ENCODE peak calls at places on chromosomes 3 and 15, in ten cellular contexts. One of them, this sample, is unnamed.

GRCh38 chr15:41891946-41892345 is 1.9 kb downstream of the SPTBN5 start:
- DNase-seq in dorsolateral prefrontal cortex: no peak
- DNase-seq in activated T-cell treated with anti-CD3 and anti-CD28 coated beads for 1 hour: no peak
- DNase-seq in HEK293T: no peak
- DNase-seq in nucleus accumbens: no peak
- DNase-seq in HS-5: no peak
- DNase-seq in GF-D8: no peak
- DNase-seq in coronary artery: no peak
- DNase-seq in GM03348: no peak
- DNase-seq in cardiac muscle cell: no peak
- DNase-seq in this sample: no peak

GRCh38 chr3:186025161-186025560 is 83.7 kb downstream of the ETV5 start:
- DNase-seq in activated T-cell treated with anti-CD3 and anti-CD28 coated beads for 1 hour: no peak
- DNase-seq in cardiac muscle cell: no peak
- DNase-seq in coronary artery: no peak
- DNase-seq in dorsolateral prefrontal cortex: no peak
- DNase-seq in HEK293T: no peak
- DNase-seq in HS-5: peak
- DNase-seq in GF-D8: no peak
- DNase-seq in nucleus accumbens: no peak
- DNase-seq in GM03348: no peak
- DNase-seq in this sample: no peak

GRCh38 chr3:158167737-158168469 is 58.0 kb downstream of the RSRC1 start:
- DNase-seq in GM03348: peak
- DNase-seq in nucleus accumbens: no peak
- DNase-seq in coronary artery: no peak
- DNase-seq in cardiac muscle cell: no peak
- DNase-seq in activated T-cell treated with anti-CD3 and anti-CD28 coated beads for 1 hour: no peak
- DNase-seq in dorsolateral prefrontal cortex: no peak
- DNase-seq in HS-5: peak
- DNase-seq in GF-D8: peak
- DNase-seq in HEK293T: peak
- DNase-seq in this sample: no peak

GRCh38 chr3:154932633-154933032 is 147.5 kb upstream of the MME start:
- DNase-seq in GM03348: no peak
- DNase-seq in dorsolateral prefrontal cortex: no peak
- DNase-seq in HEK293T: no peak
- DNase-seq in coronary artery: no peak
- DNase-seq in HS-5: no peak
- DNase-seq in cardiac muscle cell: no peak
- DNase-seq in GF-D8: no peak
- DNase-seq in nucleus accumbens: no peak
- DNase-seq in activated T-cell treated with anti-CD3 and anti-CD28 coated beads for 1 hour: no peak
- DNase-seq in this sample: no peak

GRCh38 chr3:121436074-121436473 is 109.7 kb downstream of the POLQ start:
- DNase-seq in nucleus accumbens: no peak
- DNase-seq in GM03348: no peak
- DNase-seq in dorsolateral prefrontal cortex: no peak
- DNase-seq in GF-D8: no peak
- DNase-seq in cardiac muscle cell: no peak
- DNase-seq in HS-5: no peak
- DNase-seq in activated T-cell treated with anti-CD3 and anti-CD28 coated beads for 1 hour: no peak
- DNase-seq in HEK293T: no peak
- DNase-seq in coronary artery: no peak
- DNase-seq in this sample: no peak

GRCh38 chr3:45320986-45321385 is 67.4 kb upstream of the LARS2 start:
- DNase-seq in GF-D8: no peak
- DNase-seq in coronary artery: peak
- DNase-seq in nucleus accumbens: no peak
- DNase-seq in HEK293T: no peak
- DNase-seq in GM03348: no peak
- DNase-seq in activated T-cell treated with anti-CD3 and anti-CD28 coated beads for 1 hour: no peak
- DNase-seq in HS-5: no peak
- DNase-seq in cardiac muscle cell: no peak
- DNase-seq in dorsolateral prefrontal cortex: no peak
- DNase-seq in this sample: no peak

GRCh38 chr3:181265750-181266333 is 276.3 kb upstream of the DNAJC19 start:
- DNase-seq in coronary artery: no peak
- DNase-seq in GM03348: no peak
- DNase-seq in HEK293T: no peak
- DNase-seq in cardiac muscle cell: no peak
- DNase-seq in HS-5: peak
- DNase-seq in nucleus accumbens: no peak
- DNase-seq in GF-D8: no peak
- DNase-seq in activated T-cell treated with anti-CD3 and anti-CD28 coated beads for 1 hour: no peak
- DNase-seq in dorsolateral prefrontal cortex: no peak
- DNase-seq in this sample: no peak

GRCh38 chr15:91208366-91208765 is 108.3 kb downstream of the SV2B start:
- DNase-seq in GM03348: no peak
- DNase-seq in HS-5: no peak
- DNase-seq in coronary artery: no peak
- DNase-seq in GF-D8: no peak
- DNase-seq in cardiac muscle cell: no peak
- DNase-seq in nucleus accumbens: no peak
- DNase-seq in HEK293T: no peak
- DNase-seq in dorsolateral prefrontal cortex: no peak
- DNase-seq in activated T-cell treated with anti-CD3 and anti-CD28 coated beads for 1 hour: no peak
- DNase-seq in this sample: no peak

GRCh38 chr3:117278424-117279190 is 569.0 kb downstream of the TUSC7 start:
- DNase-seq in HEK293T: peak
- DNase-seq in coronary artery: no peak
- DNase-seq in activated T-cell treated with anti-CD3 and anti-CD28 coated beads for 1 hour: no peak
- DNase-seq in cardiac muscle cell: no peak
- DNase-seq in GF-D8: no peak
- DNase-seq in nucleus accumbens: no peak
- DNase-seq in GM03348: peak
- DNase-seq in dorsolateral prefrontal cortex: no peak
- DNase-seq in HS-5: no peak
- DNase-seq in this sample: no peak

GRCh38 chr3:141431411-141432378 is 55.1 kb upstream of the RASA2 start:
- DNase-seq in cardiac muscle cell: no peak
- DNase-seq in dorsolateral prefrontal cortex: no peak
- DNase-seq in activated T-cell treated with anti-CD3 and anti-CD28 coated beads for 1 hour: no peak
- DNase-seq in HS-5: no peak
- DNase-seq in HEK293T: no peak
- DNase-seq in nucleus accumbens: peak
- DNase-seq in GF-D8: no peak
- DNase-seq in coronary artery: no peak
- DNase-seq in GM03348: no peak
- DNase-seq in this sample: peak

GRCh38 chr3:48268936-48269551 is 28.1 kb downstream of the ZNF589 start:
- DNase-seq in activated T-cell treated with anti-CD3 and anti-CD28 coated beads for 1 hour: no peak
- DNase-seq in HS-5: no peak
- DNase-seq in dorsolateral prefrontal cortex: no peak
- DNase-seq in cardiac muscle cell: no peak
- DNase-seq in GF-D8: no peak
- DNase-seq in nucleus accumbens: no peak
- DNase-seq in GM03348: no peak
- DNase-seq in HEK293T: no peak
- DNase-seq in coronary artery: no peak
- DNase-seq in this sample: no peak

GRCh38 chr3:94118390-94118789 is 55.5 kb downstream of the NSUN3 start:
- DNase-seq in coronary artery: no peak
- DNase-seq in nucleus accumbens: no peak
- DNase-seq in HS-5: no peak
- DNase-seq in HEK293T: no peak
- DNase-seq in dorsolateral prefrontal cortex: no peak
- DNase-seq in cardiac muscle cell: no peak
- DNase-seq in activated T-cell treated with anti-CD3 and anti-CD28 coated beads for 1 hour: no peak
- DNase-seq in GF-D8: no peak
- DNase-seq in GM03348: no peak
- DNase-seq in this sample: no peak

GRCh38 chr3:126558336-126559071 is at the start of gene C3orf22:
- DNase-seq in dorsolateral prefrontal cortex: no peak
- DNase-seq in activated T-cell treated with anti-CD3 and anti-CD28 coated beads for 1 hour: no peak
- DNase-seq in HS-5: no peak
- DNase-seq in GM03348: peak
- DNase-seq in nucleus accumbens: no peak
- DNase-seq in coronary artery: peak
- DNase-seq in HEK293T: no peak
- DNase-seq in cardiac muscle cell: no peak
- DNase-seq in GF-D8: no peak
- DNase-seq in this sample: peak

GRCh38 chr3:33875680-33876079 is 77.2 kb downstream of the PDCD6IP start:
- DNase-seq in HEK293T: no peak
- DNase-seq in activated T-cell treated with anti-CD3 and anti-CD28 coated beads for 1 hour: no peak
- DNase-seq in GF-D8: no peak
- DNase-seq in HS-5: no peak
- DNase-seq in GM03348: no peak
- DNase-seq in dorsolateral prefrontal cortex: no peak
- DNase-seq in coronary artery: no peak
- DNase-seq in cardiac muscle cell: no peak
- DNase-seq in nucleus accumbens: no peak
- DNase-seq in this sample: no peak

GRCh38 chr15:84079885-84080777 is 155.4 kb upstream of the GOLGA6L4 start:
- DNase-seq in cardiac muscle cell: peak
- DNase-seq in activated T-cell treated with anti-CD3 and anti-CD28 coated beads for 1 hour: peak
- DNase-seq in coronary artery: no peak
- DNase-seq in GF-D8: no peak
- DNase-seq in HEK293T: peak
- DNase-seq in dorsolateral prefrontal cortex: peak
- DNase-seq in HS-5: no peak
- DNase-seq in GM03348: peak
- DNase-seq in nucleus accumbens: peak
- DNase-seq in this sample: peak

GRCh38 chr15:54212635-54213034 is 234.4 kb downstream of the UNC13C start:
- DNase-seq in activated T-cell treated with anti-CD3 and anti-CD28 coated beads for 1 hour: no peak
- DNase-seq in dorsolateral prefrontal cortex: no peak
- DNase-seq in GF-D8: no peak
- DNase-seq in HS-5: no peak
- DNase-seq in nucleus accumbens: no peak
- DNase-seq in coronary artery: no peak
- DNase-seq in cardiac muscle cell: no peak
- DNase-seq in GM03348: no peak
- DNase-seq in HEK293T: no peak
- DNase-seq in this sample: no peak

GRCh38 chr3:2839886-2840285 is 270.3 kb downstream of the IL5RA start:
- DNase-seq in coronary artery: no peak
- DNase-seq in HEK293T: no peak
- DNase-seq in cardiac muscle cell: no peak
- DNase-seq in dorsolateral prefrontal cortex: no peak
- DNase-seq in nucleus accumbens: no peak
- DNase-seq in HS-5: no peak
- DNase-seq in GF-D8: no peak
- DNase-seq in activated T-cell treated with anti-CD3 and anti-CD28 coated beads for 1 hour: no peak
- DNase-seq in GM03348: no peak
- DNase-seq in this sample: no peak

GRCh38 chr15:86300371-86301106 is 220.9 kb downstream of the AGBL1 start:
- DNase-seq in coronary artery: no peak
- DNase-seq in nucleus accumbens: peak
- DNase-seq in dorsolateral prefrontal cortex: no peak
- DNase-seq in activated T-cell treated with anti-CD3 and anti-CD28 coated beads for 1 hour: no peak
- DNase-seq in cardiac muscle cell: no peak
- DNase-seq in GF-D8: no peak
- DNase-seq in HS-5: peak
- DNase-seq in HEK293T: no peak
- DNase-seq in GM03348: no peak
- DNase-seq in this sample: peak

GRCh38 chr3:171658801-171659200 is 151.5 kb downstream of the PLD1 start:
- DNase-seq in cardiac muscle cell: no peak
- DNase-seq in coronary artery: no peak
- DNase-seq in HEK293T: no peak
- DNase-seq in GM03348: peak
- DNase-seq in activated T-cell treated with anti-CD3 and anti-CD28 coated beads for 1 hour: no peak
- DNase-seq in GF-D8: no peak
- DNase-seq in nucleus accumbens: no peak
- DNase-seq in HS-5: no peak
- DNase-seq in dorsolateral prefrontal cortex: no peak
- DNase-seq in this sample: no peak

GRCh38 chr3:170506556-170506955 is 79.3 kb downstream of the SLC7A14 start:
- DNase-seq in cardiac muscle cell: peak
- DNase-seq in coronary artery: no peak
- DNase-seq in GM03348: peak
- DNase-seq in GF-D8: no peak
- DNase-seq in nucleus accumbens: no peak
- DNase-seq in HS-5: no peak
- DNase-seq in dorsolateral prefrontal cortex: no peak
- DNase-seq in HEK293T: no peak
- DNase-seq in activated T-cell treated with anti-CD3 and anti-CD28 coated beads for 1 hour: no peak
- DNase-seq in this sample: no peak

GRCh38 chr3:45105855-45106655 is 40.1 kb downstream of the CDCP1 start:
- DNase-seq in HEK293T: no peak
- DNase-seq in GM03348: peak
- DNase-seq in dorsolateral prefrontal cortex: no peak
- DNase-seq in activated T-cell treated with anti-CD3 and anti-CD28 coated beads for 1 hour: peak
- DNase-seq in HS-5: peak
- DNase-seq in nucleus accumbens: no peak
- DNase-seq in cardiac muscle cell: no peak
- DNase-seq in coronary artery: no peak
- DNase-seq in GF-D8: peak
- DNase-seq in this sample: no peak

GRCh38 chr15:66877558-66878285 is 175.7 kb downstream of the SMAD6 start:
- DNase-seq in nucleus accumbens: no peak
- DNase-seq in GM03348: no peak
- DNase-seq in activated T-cell treated with anti-CD3 and anti-CD28 coated beads for 1 hour: no peak
- DNase-seq in HEK293T: peak
- DNase-seq in dorsolateral prefrontal cortex: no peak
- DNase-seq in cardiac muscle cell: no peak
- DNase-seq in coronary artery: peak
- DNase-seq in GF-D8: no peak
- DNase-seq in HS-5: no peak
- DNase-seq in this sample: no peak

GRCh38 chr3:185825639-185826481 is 1.0 kb upstream of the IGF2BP2 start:
- DNase-seq in coronary artery: no peak
- DNase-seq in dorsolateral prefrontal cortex: no peak
- DNase-seq in cardiac muscle cell: peak
- DNase-seq in HS-5: no peak
- DNase-seq in GF-D8: no peak
- DNase-seq in nucleus accumbens: no peak
- DNase-seq in activated T-cell treated with anti-CD3 and anti-CD28 coated beads for 1 hour: no peak
- DNase-seq in HEK293T: peak
- DNase-seq in GM03348: peak
- DNase-seq in this sample: no peak

GRCh38 chr3:171168086-171168485 is 141.6 kb upstream of the SLC2A2 start:
- DNase-seq in cardiac muscle cell: peak
- DNase-seq in dorsolateral prefrontal cortex: no peak
- DNase-seq in HEK293T: peak
- DNase-seq in GM03348: peak
- DNase-seq in HS-5: peak
- DNase-seq in activated T-cell treated with anti-CD3 and anti-CD28 coated beads for 1 hour: no peak
- DNase-seq in nucleus accumbens: no peak
- DNase-seq in coronary artery: no peak
- DNase-seq in GF-D8: no peak
- DNase-seq in this sample: no peak

GRCh38 chr3:20043398-20043797 is 3.2 kb downstream of the KAT2B start:
- DNase-seq in nucleus accumbens: peak
- DNase-seq in activated T-cell treated with anti-CD3 and anti-CD28 coated beads for 1 hour: peak
- DNase-seq in coronary artery: no peak
- DNase-seq in GF-D8: no peak
- DNase-seq in cardiac muscle cell: no peak
- DNase-seq in GM03348: peak
- DNase-seq in HS-5: no peak
- DNase-seq in HEK293T: no peak
- DNase-seq in dorsolateral prefrontal cortex: peak
- DNase-seq in this sample: peak

GRCh38 chr3:159840900-159841299 is 147.7 kb upstream of the IL12A start:
- DNase-seq in cardiac muscle cell: no peak
- DNase-seq in dorsolateral prefrontal cortex: no peak
- DNase-seq in GF-D8: no peak
- DNase-seq in HEK293T: no peak
- DNase-seq in GM03348: no peak
- DNase-seq in activated T-cell treated with anti-CD3 and anti-CD28 coated beads for 1 hour: no peak
- DNase-seq in nucleus accumbens: no peak
- DNase-seq in HS-5: no peak
- DNase-seq in coronary artery: no peak
- DNase-seq in this sample: no peak

GRCh38 chr15:40398413-40398873 is 7.2 kb upstream of the IVD start:
- DNase-seq in activated T-cell treated with anti-CD3 and anti-CD28 coated beads for 1 hour: no peak
- DNase-seq in cardiac muscle cell: no peak
- DNase-seq in GF-D8: peak
- DNase-seq in GM03348: no peak
- DNase-seq in nucleus accumbens: no peak
- DNase-seq in dorsolateral prefrontal cortex: no peak
- DNase-seq in coronary artery: no peak
- DNase-seq in HEK293T: no peak
- DNase-seq in HS-5: no peak
- DNase-seq in this sample: peak

GRCh38 chr3:30170681-30171438 is 435.5 kb upstream of the TGFBR2 start:
- DNase-seq in HEK293T: no peak
- DNase-seq in coronary artery: no peak
- DNase-seq in cardiac muscle cell: no peak
- DNase-seq in activated T-cell treated with anti-CD3 and anti-CD28 coated beads for 1 hour: no peak
- DNase-seq in GM03348: no peak
- DNase-seq in nucleus accumbens: no peak
- DNase-seq in HS-5: no peak
- DNase-seq in dorsolateral prefrontal cortex: no peak
- DNase-seq in GF-D8: no peak
- DNase-seq in this sample: no peak

This sample was measured in head of caudate nucleus.